ENCODE peak calls at places on chromosomes 3 and 15, in nine cellular contexts. K is OCI-LY7, D is hepatocyte, A is GM23338, M is GM23248, Z is MM.1S, L is neural progenitor cell, O is HCT116, P is SK-N-SH. G is an unnamed sample.

GRCh38 chr3:177190701-177191100 is 6.6 kb downstream of the TBL1XR1 start:
- DNase-seq in K (no peak), M (peak), O (no peak), A (no peak), Z (no peak), D (no peak), L (no peak), P (no peak), G (no peak)

GRCh38 chr3:46114324-46114988 is 87.2 kb upstream of the XCR1 start:
- DNase-seq in Z (no peak), O (no peak), D (no peak), P (no peak), L (no peak), A (no peak), K (no peak), M (peak), G (peak)

GRCh38 chr15:68345481-68345880 is 67.9 kb downstream of the FEM1B start:
- DNase-seq in A (no peak), K (no peak), D (no peak), P (no peak), O (no peak), M (no peak), Z (no peak), L (no peak), G (no peak)

GRCh38 chr3:155747286-155747685 is 2.4 kb upstream of the PLCH1 start:
- DNase-seq in A (no peak), D (no peak), Z (no peak), K (no peak), P (no peak), M (no peak), O (no peak), L (no peak), G (no peak)

GRCh38 chr3:194130807-194131589 is 5.0 kb upstream of the HES1 start:
- DNase-seq in M (peak), O (no peak), P (no peak), D (peak), L (peak), Z (peak), K (peak), A (peak), G (peak)

GRCh38 chr15:56758770-56759449 is 25.6 kb upstream of the ZNF280D start:
- DNase-seq in K (no peak), O (no peak), D (no peak), A (no peak), L (no peak), Z (no peak), P (no peak), M (peak), G (peak)

GRCh38 chr3:172341482-172342059 is 106.7 kb downstream of the GHSR start:
- DNase-seq in O (peak), K (peak), L (peak), M (peak), Z (peak), A (peak), D (peak), P (peak), G (peak)

GRCh38 chr3:120113128-120114116 is 19.2 kb upstream of the GSK3B start:
- DNase-seq in M (peak), Z (no peak), D (no peak), K (no peak), L (no peak), P (no peak), A (no peak), O (peak), G (peak)

GRCh38 chr3:48528043-48528442 is 24.1 kb upstream of the SHISA5 start:
- DNase-seq in A (no peak), Z (no peak), D (no peak), L (no peak), O (no peak), K (no peak), M (no peak), P (no peak), G (no peak)

GRCh38 chr3:67048067-67048715 is 50.1 kb downstream of the KBTBD8 start:
- DNase-seq in A (no peak), M (no peak), K (peak), Z (no peak), L (no peak), P (no peak), O (no peak), D (no peak), G (no peak)

GRCh38 chr3:105353485-105354161 is 13.1 kb upstream of the ALCAM start:
- DNase-seq in D (peak), L (peak), A (peak), M (no peak), Z (no peak), P (no peak), O (no peak), K (no peak), G (peak)

GRCh38 chr3:183823963-183824362 is 1.4 kb downstream of the MAP6D1 start:
- DNase-seq in O (no peak), Z (no peak), L (no peak), K (no peak), P (no peak), D (no peak), M (no peak), A (peak), G (peak)

GRCh38 chr3:195440379-195440778 is 2.4 kb downstream of the ACAP2 start:
- DNase-seq in A (no peak), D (no peak), M (no peak), O (no peak), P (no peak), K (no peak), L (no peak), Z (peak), G (no peak)

GRCh38 chr15:55856506-55856905 is 113.6 kb upstream of the PRTG start:
- DNase-seq in Z (no peak), O (no peak), K (no peak), A (no peak), D (no peak), L (no peak), M (no peak), P (no peak), G (no peak)

GRCh38 chr3:141360888-141361598 is 7.3 kb upstream of the ZBTB38 start:
- DNase-seq in K (peak), P (peak), D (peak), O (peak), M (peak), Z (peak), A (peak), L (peak), G (peak)
- TF ChIP-seq EZH2phosphoT487 in K (no peak), P (no peak), D (no peak), O (no peak), M (no peak), Z (no peak), A (no peak), L (no peak), G (no peak)

GRCh38 chr15:77874071-77874470 is 203.4 kb downstream of the TBC1D2B start:
- DNase-seq in O (no peak), P (no peak), A (no peak), K (no peak), D (no peak), Z (no peak), M (no peak), L (no peak), G (no peak)

GRCh38 chr15:77877869-77878577 is 199.5 kb downstream of the TBC1D2B start:
- DNase-seq in M (no peak), O (no peak), P (peak), Z (no peak), D (no peak), L (no peak), K (no peak), A (no peak), G (no peak)
- TF ChIP-seq EZH2phosphoT487 in M (no peak), O (no peak), P (no peak), Z (no peak), D (no peak), L (no peak), K (no peak), A (no peak), G (no peak)

GRCh38 chr15:98719169-98719515 is 70.8 kb downstream of the IGF1R start:
- DNase-seq in L (no peak), A (no peak), D (no peak), Z (no peak), K (no peak), P (no peak), O (no peak), M (peak), G (no peak)
- TF ChIP-seq EZH2phosphoT487 in L (no peak), A (no peak), D (no peak), Z (no peak), K (no peak), P (no peak), O (no peak), M (no peak), G (no peak)

GRCh38 chr3:149959443-149959842 is 11.3 kb downstream of the PFN2 start:
- DNase-seq in M (peak), D (no peak), O (no peak), P (no peak), Z (no peak), A (no peak), K (no peak), L (no peak), G (peak)
- TF ChIP-seq EZH2phosphoT487 in M (no peak), D (no peak), O (no peak), P (no peak), Z (no peak), A (no peak), K (no peak), L (no peak), G (no peak)

G was measured in PC-3.